ENCODE peak calls at places on chromosomes 1 and 21, in eight cellular contexts. One of them, this sample, is unnamed.

GRCh38 chr1:198449727-198450433 is 90.6 kb downstream of the ATP6V1G3 start:
- DNase-seq in T-helper 1 cell: no peak
- DNase-seq in tibial artery: no peak
- DNase-seq in heart right ventricle: no peak
- DNase-seq in activated naive CD8-positive, alpha-beta T cell treated with anti-CD3 and anti-CD28 coated beads, Interleukin-2, amount 50 U/mL, for 24 hours: no peak
- DNase-seq in activated T-helper 1 cell treated with anti-CD3 and anti-CD28 coated beads, Interleukin-12 subunit alpha, Interleukin-12 subunit beta, Interleukin-2, Interleukin-4 antibody, amounts not matched to agents 30 ng/mL and 10 ng/mL and 1 ng/mL, durations not matched to agents 14 hours and 24 hours and 36 hours: no peak
- DNase-seq in hippocampal formation: no peak
- DNase-seq in GM12891: no peak
- DNase-seq in this sample: no peak

GRCh38 chr1:50620680-50621329 is 197.6 kb upstream of the DMRTA2 start:
- DNase-seq in hippocampal formation: no peak
- DNase-seq in tibial artery: no peak
- DNase-seq in T-helper 1 cell: no peak
- DNase-seq in heart right ventricle: no peak
- DNase-seq in GM12891: no peak
- DNase-seq in activated naive CD8-positive, alpha-beta T cell treated with anti-CD3 and anti-CD28 coated beads, Interleukin-2, amount 50 U/mL, for 24 hours: no peak
- DNase-seq in activated T-helper 1 cell treated with anti-CD3 and anti-CD28 coated beads, Interleukin-12 subunit alpha, Interleukin-12 subunit beta, Interleukin-2, Interleukin-4 antibody, amounts not matched to agents 30 ng/mL and 10 ng/mL and 1 ng/mL, durations not matched to agents 14 hours and 24 hours and 36 hours: no peak
- DNase-seq in this sample: peak; percentile 51

GRCh38 chr1:223006794-223007193 is 136.3 kb downstream of the TLR5 start:
- DNase-seq in activated naive CD8-positive, alpha-beta T cell treated with anti-CD3 and anti-CD28 coated beads, Interleukin-2, amount 50 U/mL, for 24 hours: no peak
- DNase-seq in T-helper 1 cell: no peak
- DNase-seq in hippocampal formation: no peak
- DNase-seq in tibial artery: no peak
- DNase-seq in heart right ventricle: no peak
- DNase-seq in activated T-helper 1 cell treated with anti-CD3 and anti-CD28 coated beads, Interleukin-12 subunit alpha, Interleukin-12 subunit beta, Interleukin-2, Interleukin-4 antibody, amounts not matched to agents 30 ng/mL and 10 ng/mL and 1 ng/mL, durations not matched to agents 14 hours and 24 hours and 36 hours: no peak
- DNase-seq in GM12891: no peak
- DNase-seq in this sample: no peak

GRCh38 chr1:9400425-9401079 is 107.9 kb downstream of the SPSB1 start:
- DNase-seq in tibial artery: no peak
- DNase-seq in activated T-helper 1 cell treated with anti-CD3 and anti-CD28 coated beads, Interleukin-12 subunit alpha, Interleukin-12 subunit beta, Interleukin-2, Interleukin-4 antibody, amounts not matched to agents 30 ng/mL and 10 ng/mL and 1 ng/mL, durations not matched to agents 14 hours and 24 hours and 36 hours: no peak
- DNase-seq in T-helper 1 cell: no peak
- DNase-seq in GM12891: peak; percentile 55
- DNase-seq in hippocampal formation: no peak
- DNase-seq in activated naive CD8-positive, alpha-beta T cell treated with anti-CD3 and anti-CD28 coated beads, Interleukin-2, amount 50 U/mL, for 24 hours: no peak
- DNase-seq in heart right ventricle: peak; percentile 40
- DNase-seq in this sample: no peak

GRCh38 chr1:206803221-206803730 is 31.0 kb upstream of the IL10 start:
- DNase-seq in tibial artery: no peak
- DNase-seq in T-helper 1 cell: peak; percentile 48
- DNase-seq in hippocampal formation: no peak
- DNase-seq in heart right ventricle: no peak
- DNase-seq in GM12891: no peak
- DNase-seq in activated naive CD8-positive, alpha-beta T cell treated with anti-CD3 and anti-CD28 coated beads, Interleukin-2, amount 50 U/mL, for 24 hours: peak; percentile 65
- DNase-seq in activated T-helper 1 cell treated with anti-CD3 and anti-CD28 coated beads, Interleukin-12 subunit alpha, Interleukin-12 subunit beta, Interleukin-2, Interleukin-4 antibody, amounts not matched to agents 30 ng/mL and 10 ng/mL and 1 ng/mL, durations not matched to agents 14 hours and 24 hours and 36 hours: peak; percentile 81
- DNase-seq in this sample: no peak

GRCh38 chr1:167938083-167938482 is 1.2 kb upstream of the MPC2 start:
- DNase-seq in hippocampal formation: no peak
- DNase-seq in heart right ventricle: no peak
- DNase-seq in GM12891: no peak
- DNase-seq in activated naive CD8-positive, alpha-beta T cell treated with anti-CD3 and anti-CD28 coated beads, Interleukin-2, amount 50 U/mL, for 24 hours: no peak
- DNase-seq in T-helper 1 cell: no peak
- DNase-seq in tibial artery: no peak
- DNase-seq in activated T-helper 1 cell treated with anti-CD3 and anti-CD28 coated beads, Interleukin-12 subunit alpha, Interleukin-12 subunit beta, Interleukin-2, Interleukin-4 antibody, amounts not matched to agents 30 ng/mL and 10 ng/mL and 1 ng/mL, durations not matched to agents 14 hours and 24 hours and 36 hours: no peak
- DNase-seq in this sample: no peak

GRCh38 chr1:207832796-207833195 is 78.1 kb downstream of the CD34 start:
- DNase-seq in tibial artery: peak; percentile 58
- DNase-seq in heart right ventricle: no peak
- DNase-seq in activated naive CD8-positive, alpha-beta T cell treated with anti-CD3 and anti-CD28 coated beads, Interleukin-2, amount 50 U/mL, for 24 hours: no peak
- DNase-seq in T-helper 1 cell: no peak
- DNase-seq in activated T-helper 1 cell treated with anti-CD3 and anti-CD28 coated beads, Interleukin-12 subunit alpha, Interleukin-12 subunit beta, Interleukin-2, Interleukin-4 antibody, amounts not matched to agents 30 ng/mL and 10 ng/mL and 1 ng/mL, durations not matched to agents 14 hours and 24 hours and 36 hours: no peak
- DNase-seq in GM12891: no peak
- DNase-seq in hippocampal formation: no peak
- DNase-seq in this sample: no peak

GRCh38 chr1:156295391-156295947 is at the start of gene GLMP:
- DNase-seq in heart right ventricle: peak; percentile 64
- DNase-seq in T-helper 1 cell: no peak
- DNase-seq in tibial artery: peak; percentile 83
- DNase-seq in hippocampal formation: peak; percentile 80
- DNase-seq in GM12891: peak; percentile 73
- DNase-seq in activated T-helper 1 cell treated with anti-CD3 and anti-CD28 coated beads, Interleukin-12 subunit alpha, Interleukin-12 subunit beta, Interleukin-2, Interleukin-4 antibody, amounts not matched to agents 30 ng/mL and 10 ng/mL and 1 ng/mL, durations not matched to agents 14 hours and 24 hours and 36 hours: peak; percentile 48
- DNase-seq in activated naive CD8-positive, alpha-beta T cell treated with anti-CD3 and anti-CD28 coated beads, Interleukin-2, amount 50 U/mL, for 24 hours: peak; percentile 59
- DNase-seq in this sample: peak; percentile 77

GRCh38 chr1:205630241-205630640 is 1.6 kb downstream of the ELK4 start:
- DNase-seq in activated naive CD8-positive, alpha-beta T cell treated with anti-CD3 and anti-CD28 coated beads, Interleukin-2, amount 50 U/mL, for 24 hours: no peak
- DNase-seq in T-helper 1 cell: no peak
- DNase-seq in heart right ventricle: no peak
- DNase-seq in hippocampal formation: no peak
- DNase-seq in tibial artery: no peak
- DNase-seq in GM12891: no peak
- DNase-seq in activated T-helper 1 cell treated with anti-CD3 and anti-CD28 coated beads, Interleukin-12 subunit alpha, Interleukin-12 subunit beta, Interleukin-2, Interleukin-4 antibody, amounts not matched to agents 30 ng/mL and 10 ng/mL and 1 ng/mL, durations not matched to agents 14 hours and 24 hours and 36 hours: no peak
- DNase-seq in this sample: no peak

GRCh38 chr1:52520149-52520548 is 32.7 kb downstream of the TUT4 start:
- DNase-seq in hippocampal formation: no peak
- DNase-seq in GM12891: no peak
- DNase-seq in activated naive CD8-positive, alpha-beta T cell treated with anti-CD3 and anti-CD28 coated beads, Interleukin-2, amount 50 U/mL, for 24 hours: no peak
- DNase-seq in activated T-helper 1 cell treated with anti-CD3 and anti-CD28 coated beads, Interleukin-12 subunit alpha, Interleukin-12 subunit beta, Interleukin-2, Interleukin-4 antibody, amounts not matched to agents 30 ng/mL and 10 ng/mL and 1 ng/mL, durations not matched to agents 14 hours and 24 hours and 36 hours: no peak
- DNase-seq in heart right ventricle: no peak
- DNase-seq in T-helper 1 cell: no peak
- DNase-seq in tibial artery: no peak
- DNase-seq in this sample: no peak

GRCh38 chr21:27649323-27649722 is 682.4 kb upstream of the ADAMTS5 start:
- DNase-seq in activated T-helper 1 cell treated with anti-CD3 and anti-CD28 coated beads, Interleukin-12 subunit alpha, Interleukin-12 subunit beta, Interleukin-2, Interleukin-4 antibody, amounts not matched to agents 30 ng/mL and 10 ng/mL and 1 ng/mL, durations not matched to agents 14 hours and 24 hours and 36 hours: no peak
- DNase-seq in activated naive CD8-positive, alpha-beta T cell treated with anti-CD3 and anti-CD28 coated beads, Interleukin-2, amount 50 U/mL, for 24 hours: no peak
- DNase-seq in GM12891: no peak
- DNase-seq in hippocampal formation: no peak
- DNase-seq in T-helper 1 cell: no peak
- DNase-seq in tibial artery: no peak
- DNase-seq in heart right ventricle: no peak
- DNase-seq in this sample: no peak

GRCh38 chr1:16418823-16419425 is 18.3 kb downstream of the SPATA21 start:
- DNase-seq in GM12891: no peak
- DNase-seq in tibial artery: no peak
- DNase-seq in heart right ventricle: no peak
- DNase-seq in activated T-helper 1 cell treated with anti-CD3 and anti-CD28 coated beads, Interleukin-12 subunit alpha, Interleukin-12 subunit beta, Interleukin-2, Interleukin-4 antibody, amounts not matched to agents 30 ng/mL and 10 ng/mL and 1 ng/mL, durations not matched to agents 14 hours and 24 hours and 36 hours: no peak
- DNase-seq in activated naive CD8-positive, alpha-beta T cell treated with anti-CD3 and anti-CD28 coated beads, Interleukin-2, amount 50 U/mL, for 24 hours: peak; percentile 23
- DNase-seq in T-helper 1 cell: no peak
- DNase-seq in hippocampal formation: no peak
- DNase-seq in this sample: no peak

GRCh38 chr1:198600906-198601305 is 37.9 kb upstream of the PTPRC start:
- DNase-seq in T-helper 1 cell: no peak
- DNase-seq in activated naive CD8-positive, alpha-beta T cell treated with anti-CD3 and anti-CD28 coated beads, Interleukin-2, amount 50 U/mL, for 24 hours: no peak
- DNase-seq in tibial artery: no peak
- DNase-seq in GM12891: no peak
- DNase-seq in hippocampal formation: no peak
- DNase-seq in activated T-helper 1 cell treated with anti-CD3 and anti-CD28 coated beads, Interleukin-12 subunit alpha, Interleukin-12 subunit beta, Interleukin-2, Interleukin-4 antibody, amounts not matched to agents 30 ng/mL and 10 ng/mL and 1 ng/mL, durations not matched to agents 14 hours and 24 hours and 36 hours: no peak
- DNase-seq in heart right ventricle: no peak
- DNase-seq in this sample: no peak

GRCh38 chr1:21042920-21043605 is 133.6 kb downstream of the EIF4G3 start:
- DNase-seq in hippocampal formation: no peak
- DNase-seq in activated T-helper 1 cell treated with anti-CD3 and anti-CD28 coated beads, Interleukin-12 subunit alpha, Interleukin-12 subunit beta, Interleukin-2, Interleukin-4 antibody, amounts not matched to agents 30 ng/mL and 10 ng/mL and 1 ng/mL, durations not matched to agents 14 hours and 24 hours and 36 hours: no peak
- DNase-seq in GM12891: no peak
- DNase-seq in T-helper 1 cell: no peak
- DNase-seq in activated naive CD8-positive, alpha-beta T cell treated with anti-CD3 and anti-CD28 coated beads, Interleukin-2, amount 50 U/mL, for 24 hours: no peak
- DNase-seq in heart right ventricle: no peak
- DNase-seq in tibial artery: no peak
- DNase-seq in this sample: no peak

GRCh38 chr1:88890790-88891317 is 513 bp downstream of the GTF2B start:
- DNase-seq in activated naive CD8-positive, alpha-beta T cell treated with anti-CD3 and anti-CD28 coated beads, Interleukin-2, amount 50 U/mL, for 24 hours: peak; percentile 21
- DNase-seq in hippocampal formation: peak; percentile 67
- DNase-seq in GM12891: no peak
- DNase-seq in tibial artery: no peak
- DNase-seq in T-helper 1 cell: no peak
- DNase-seq in activated T-helper 1 cell treated with anti-CD3 and anti-CD28 coated beads, Interleukin-12 subunit alpha, Interleukin-12 subunit beta, Interleukin-2, Interleukin-4 antibody, amounts not matched to agents 30 ng/mL and 10 ng/mL and 1 ng/mL, durations not matched to agents 14 hours and 24 hours and 36 hours: peak; percentile 27
- DNase-seq in heart right ventricle: no peak
- DNase-seq in this sample: peak; percentile 30

GRCh38 chr1:156836041-156836654 is 19.5 kb upstream of the SH2D2A start:
- DNase-seq in heart right ventricle: no peak
- DNase-seq in GM12891: no peak
- DNase-seq in activated naive CD8-positive, alpha-beta T cell treated with anti-CD3 and anti-CD28 coated beads, Interleukin-2, amount 50 U/mL, for 24 hours: peak; percentile 68
- DNase-seq in hippocampal formation: no peak
- DNase-seq in activated T-helper 1 cell treated with anti-CD3 and anti-CD28 coated beads, Interleukin-12 subunit alpha, Interleukin-12 subunit beta, Interleukin-2, Interleukin-4 antibody, amounts not matched to agents 30 ng/mL and 10 ng/mL and 1 ng/mL, durations not matched to agents 14 hours and 24 hours and 36 hours: peak; percentile 76
- DNase-seq in tibial artery: no peak
- DNase-seq in T-helper 1 cell: no peak
- DNase-seq in this sample: no peak

GRCh38 chr1:18299441-18300338 is 181.0 kb upstream of the KLHDC7A start:
- DNase-seq in heart right ventricle: no peak
- DNase-seq in GM12891: peak; percentile 60
- DNase-seq in activated T-helper 1 cell treated with anti-CD3 and anti-CD28 coated beads, Interleukin-12 subunit alpha, Interleukin-12 subunit beta, Interleukin-2, Interleukin-4 antibody, amounts not matched to agents 30 ng/mL and 10 ng/mL and 1 ng/mL, durations not matched to agents 14 hours and 24 hours and 36 hours: no peak
- DNase-seq in T-helper 1 cell: no peak
- DNase-seq in hippocampal formation: no peak
- DNase-seq in activated naive CD8-positive, alpha-beta T cell treated with anti-CD3 and anti-CD28 coated beads, Interleukin-2, amount 50 U/mL, for 24 hours: peak; percentile 14
- DNase-seq in tibial artery: no peak
- DNase-seq in this sample: peak; percentile 74

GRCh38 chr1:78348526-78349284 is 142.1 kb upstream of the PTGFR start:
- DNase-seq in tibial artery: no peak
- DNase-seq in activated T-helper 1 cell treated with anti-CD3 and anti-CD28 coated beads, Interleukin-12 subunit alpha, Interleukin-12 subunit beta, Interleukin-2, Interleukin-4 antibody, amounts not matched to agents 30 ng/mL and 10 ng/mL and 1 ng/mL, durations not matched to agents 14 hours and 24 hours and 36 hours: no peak
- DNase-seq in heart right ventricle: no peak
- DNase-seq in T-helper 1 cell: no peak
- DNase-seq in activated naive CD8-positive, alpha-beta T cell treated with anti-CD3 and anti-CD28 coated beads, Interleukin-2, amount 50 U/mL, for 24 hours: no peak
- DNase-seq in hippocampal formation: no peak
- DNase-seq in GM12891: no peak
- DNase-seq in this sample: no peak

This sample was measured in iPS-NIHi11.